ENCODE peak calls at places on chromosomes 2 and 18, in five cellular contexts. W, Q, J, G and B are unnamed samples.

GRCh38 chr18:58556333-58557012 is 72.4 kb downstream of the ALPK2 start:
- DNase-seq in W (no peak), Q (no peak), J (peak; percentile 70), G (no peak), B (peak; percentile 36)

GRCh38 chr2:125371867-125372266 is 1284.1 kb upstream of the GYPC start:
- DNase-seq in W (no peak), Q (no peak), J (no peak), G (no peak), B (no peak)

GRCh38 chr2:239253264-239253663 is 147.6 kb downstream of the HDAC4 start:
- DNase-seq in W (no peak), Q (no peak), J (no peak), G (no peak), B (no peak)

GRCh38 chr2:190343170-190343499 is 254 bp upstream of the INPP1 start:
- DNase-seq in W (no peak), Q (no peak), J (no peak), G (no peak), B (no peak)

GRCh38 chr2:20620696-20621365 is 30.1 kb downstream of the HS1BP3 start:
- DNase-seq in W (no peak), Q (no peak), J (peak; percentile 44), G (peak; percentile 16), B (no peak)

GRCh38 chr2:110755494-110756078 is 23.2 kb downstream of the ACOXL start:
- DNase-seq in W (peak; percentile 14), Q (no peak), J (no peak), G (no peak), B (peak; percentile 18)

GRCh38 chr2:238220892-238221521 is 17.5 kb upstream of the ILKAP start:
- DNase-seq in W (peak; percentile 18), Q (no peak), J (no peak), G (peak; percentile 49), B (no peak)

GRCh38 chr18:76767954-76768353 is 54.4 kb upstream of the ZNF236 start:
- DNase-seq in W (no peak), Q (no peak), J (no peak), G (no peak), B (no peak)

GRCh38 chr2:71576541-71576940 is 123.2 kb downstream of the DYSF start:
- DNase-seq in W (no peak), Q (no peak), J (no peak), G (no peak), B (no peak)

GRCh38 chr2:133553251-133553650 is 15.0 kb downstream of the NCKAP5 start:
- DNase-seq in W (peak; percentile 63), Q (no peak), J (no peak), G (no peak), B (no peak)

GRCh38 chr2:168660859-168661258 is 141.6 kb upstream of the NOSTRIN start:
- DNase-seq in W (no peak), Q (no peak), J (no peak), G (no peak), B (peak; percentile 41)

GRCh38 chr2:219218279-219219112 is at the start of gene ABCB6:
- DNase-seq in W (peak; percentile 79), Q (peak; percentile 74), J (peak; percentile 98), G (peak; percentile 99), B (peak; percentile 94)

GRCh38 chr2:86453838-86454237 is 12.7 kb downstream of the KDM3A start:
- DNase-seq in W (peak; percentile 55), Q (no peak), J (no peak), G (no peak), B (no peak)

GRCh38 chr2:170524828-170525565 is 190.1 kb upstream of the SP5 start:
- DNase-seq in W (peak; percentile 43), Q (no peak), J (no peak), G (no peak), B (peak; percentile 55)

GRCh38 chr2:106189764-106190468 is 4.2 kb downstream of the UXS1 start:
- DNase-seq in W (peak; percentile 21), Q (no peak), J (no peak), G (no peak), B (peak; percentile 67)

GRCh38 chr2:37558622-37559021 is 112.8 kb downstream of the CDC42EP3 start:
- DNase-seq in W (no peak), Q (no peak), J (no peak), G (no peak), B (no peak)

GRCh38 chr2:65064728-65065552 is 8.7 kb downstream of the CEP68 start:
- DNase-seq in W (peak; percentile 90), Q (no peak), J (no peak), G (peak; percentile 45), B (peak; percentile 95)

GRCh38 chr2:159046966-159047365 is 78.5 kb downstream of the TANC1 start:
- DNase-seq in W (peak; percentile 93), Q (no peak), J (no peak), G (no peak), B (peak; percentile 32)

GRCh38 chr2:70724366-70724765 is 43.6 kb downstream of the ADD2 start:
- DNase-seq in W (no peak), Q (no peak), J (no peak), G (no peak), B (no peak)

GRCh38 chr2:238895901-238896600 is 48.2 kb downstream of the TWIST2 start:
- DNase-seq in W (peak; percentile 93), Q (no peak), J (peak; percentile 84), G (peak; percentile 87), B (peak; percentile 96)

GRCh38 chr18:30763913-30764350 is 278.6 kb downstream of the DSC3 start:
- DNase-seq in W (no peak), Q (no peak), J (no peak), G (no peak), B (peak; percentile 62)

GRCh38 chr2:48110497-48110896 is 204.2 kb upstream of the FBXO11 start:
- DNase-seq in W (no peak), Q (no peak), J (no peak), G (no peak), B (no peak)

GRCh38 chr2:230907361-230908093 is 17.5 kb downstream of the GPR55 start:
- DNase-seq in W (no peak), Q (no peak), J (peak; percentile 27), G (peak; percentile 4), B (no peak)

GRCh38 chr2:43106767-43107527 is 119.5 kb downstream of the ZFP36L2 start:
- DNase-seq in W (no peak), Q (no peak), J (no peak), G (no peak), B (no peak)

GRCh38 chr2:135743860-135744259 is 2.2 kb downstream of the UBXN4 start:
- DNase-seq in W (no peak), Q (no peak), J (no peak), G (no peak), B (peak; percentile 28)

GRCh38 chr18:63183952-63184351 is 135.6 kb downstream of the BCL2 start:
- DNase-seq in W (no peak), Q (no peak), J (no peak), G (no peak), B (no peak)
- H3K4me1 ChIP-seq in W (no peaks in the 10 kb centered on the region), Q (peaks cover 27% of the 10 kb centered on the region), J (peaks cover 26% of the 10 kb centered on the region), G (peaks cover 20% of the 10 kb centered on the region), B (peaks cover 5% of the 10 kb centered on the region)

DNA sequence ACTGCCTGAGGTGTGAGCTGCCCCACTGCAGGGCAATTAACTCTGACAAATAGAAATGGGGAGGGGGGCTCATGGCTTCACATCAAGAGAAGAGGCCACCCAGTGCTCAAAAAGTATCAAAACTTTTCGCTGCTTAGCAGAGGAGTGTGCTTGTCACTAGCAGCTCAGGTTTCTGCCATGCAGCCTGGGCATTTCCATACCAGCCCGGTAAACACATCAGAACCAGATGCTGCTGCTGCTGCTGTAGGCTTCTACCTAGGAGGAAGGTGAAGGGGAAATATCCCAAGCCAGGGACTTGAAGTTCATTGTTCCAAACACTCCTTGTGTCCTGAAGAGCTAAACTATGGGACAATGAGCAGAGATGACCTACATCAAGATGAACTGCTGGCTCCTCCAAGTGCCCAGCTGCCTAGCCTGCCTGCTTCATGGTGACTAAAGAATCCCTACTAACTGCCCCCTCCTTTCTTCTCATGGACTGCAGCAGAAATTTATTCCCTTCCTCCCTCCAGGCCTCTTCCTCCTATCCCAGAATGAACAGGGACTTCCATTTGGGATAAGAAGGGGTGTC is 16.4 kb downstream of the POU3F3 start:
- DNase-seq in W (no peak), Q (no peak), J (no peak), G (no peak), B (no peak)
- H3K4me1 ChIP-seq in W (peaks cover 4% of the 10 kb centered on the region), Q (peaks cover 7% of the 10 kb centered on the region), J (peaks cover 6% of the 10 kb centered on the region), G (peaks cover 5% of the 10 kb centered on the region), B (peaks cover 22% of the 10 kb centered on the region)

GRCh38 chr18:8794133-8794986 is 89.0 kb downstream of the MTCL1 start:
- DNase-seq in W (peak; percentile 97), Q (no peak), J (no peak), G (no peak), B (no peak)

GRCh38 chr18:8788503-8789429 is 83.4 kb downstream of the MTCL1 start:
- DNase-seq in W (no peak), Q (no peak), J (no peak), G (no peak), B (no peak)

GRCh38 chr18:8792688-8793316 is 87.4 kb downstream of the MTCL1 start:
- DNase-seq in W (no peak), Q (no peak), J (no peak), G (no peak), B (no peak)

GRCh38 chr18:8793445-8794132 is 88.2 kb downstream of the MTCL1 start:
- DNase-seq in W (no peak), Q (no peak), J (no peak), G (no peak), B (no peak)

GRCh38 chr18:8791171-8791651 is 85.9 kb downstream of the MTCL1 start:
- DNase-seq in W (no peak), Q (no peak), J (no peak), G (no peak), B (peak; percentile 48)
- H3K4me1 ChIP-seq in W (peaks cover 29% of the 10 kb centered on the region), Q (no peaks in the 10 kb centered on the region), J (no peaks in the 10 kb centered on the region), G (no peaks in the 10 kb centered on the region), B (peaks cover 41% of the 10 kb centered on the region)

DNA sequence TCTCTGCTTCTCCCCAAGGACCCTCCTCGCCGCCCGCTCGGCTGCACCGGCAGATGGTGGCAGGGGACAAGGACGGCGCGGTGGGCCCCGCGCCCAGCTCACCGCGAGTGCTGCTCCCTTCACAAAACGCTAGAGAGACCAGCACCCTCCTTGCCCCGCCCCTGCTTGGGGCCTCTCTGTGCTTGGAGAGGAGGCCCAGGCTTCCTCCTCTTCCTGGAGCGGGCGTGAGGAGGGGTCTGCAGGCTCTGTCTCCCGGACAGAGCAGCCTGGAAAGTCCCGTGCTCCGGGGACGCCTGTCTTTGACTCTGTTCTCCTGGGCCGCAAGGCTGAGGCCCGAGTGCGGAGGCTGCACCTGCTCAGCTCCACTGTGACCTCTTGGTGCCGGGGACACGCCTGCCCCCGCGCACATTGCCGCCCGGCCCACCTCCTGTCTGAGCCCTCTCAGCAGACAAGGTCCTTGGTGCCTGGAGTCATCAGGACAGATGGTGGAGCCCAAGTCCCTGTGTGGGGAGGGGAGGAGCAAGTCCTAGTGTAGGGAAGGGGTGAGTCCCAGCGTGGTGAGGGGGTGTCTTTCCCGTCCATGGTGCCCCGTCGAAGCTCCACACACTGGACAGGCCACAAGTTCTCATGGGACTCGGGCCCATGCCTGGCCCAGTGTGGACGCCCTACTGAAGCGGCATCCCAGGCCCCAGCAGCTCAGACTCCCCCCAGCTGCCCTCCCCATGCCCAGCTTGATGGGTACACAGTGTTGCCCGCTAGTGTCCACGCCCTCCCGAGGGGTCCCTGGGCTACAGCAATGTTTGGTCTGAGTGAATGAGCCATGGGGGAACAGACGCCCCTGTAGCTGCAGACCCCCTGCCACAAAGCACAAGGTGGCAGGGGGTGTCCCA is 33.8 kb downstream of the RTP5 start:
- DNase-seq in W (no peak), Q (no peak), J (no peak), G (no peak), B (no peak)
- H3K4me1 ChIP-seq in W (peaks cover 3% of the 10 kb centered on the region), Q (no peaks in the 10 kb centered on the region), J (peaks cover 5% of the 10 kb centered on the region), G (peaks cover 18% of the 10 kb centered on the region), B (peaks cover 19% of the 10 kb centered on the region)